ENCODE peak calls at places on chromosomes 12 and 14, in five cellular contexts. C is lower lobe of right lung, S is hepatocyte, O is ascending aorta, J is dorsolateral prefrontal cortex. R is an unnamed sample.

GRCh38 chr14:105138021-105138541 is 30.5 kb downstream of the JAG2 start:
- DNase-seq in C (no peak), S (no peak), O (no peak), J (no peak), R (no peak)

GRCh38 chr12:72178244-72178643 is 93.9 kb upstream of the TRHDE start:
- DNase-seq in C (no peak), S (no peak), O (no peak), J (no peak), R (no peak)

GRCh38 chr12:121805800-121806555 is 2.2 kb downstream of the SETD1B start:
- DNase-seq in C (no peak), S (no peak), O (no peak), J (no peak), R (no peak)

GRCh38 chr14:75960219-75960618 is 21.6 kb downstream of the TGFB3 start:
- DNase-seq in C (no peak), S (no peak), O (no peak), J (no peak), R (no peak)

GRCh38 chr12:41304526-41304925 is 116.4 kb downstream of the PDZRN4 start:
- DNase-seq in C (no peak), S (no peak), O (no peak), J (no peak), R (no peak)

GRCh38 chr14:79986251-79986650 is 225.1 kb downstream of the DIO2 start:
- DNase-seq in C (no peak), S (no peak), O (no peak), J (no peak), R (no peak)

GRCh38 chr12:49959570-49960473 is 1.9 kb upstream of the AQP5 start:
- DNase-seq in C (peak), S (no peak), O (no peak), J (no peak), R (no peak)

GRCh38 chr12:70774055-70774454 is 136.8 kb upstream of the PTPRB start:
- DNase-seq in C (no peak), S (no peak), O (no peak), J (no peak), R (no peak)

GRCh38 chr14:103501921-103502669 is 20.5 kb downstream of the CKB start:
- DNase-seq in C (no peak), S (no peak), O (no peak), J (no peak), R (no peak)

GRCh38 chr14:102192840-102193502 is 53.3 kb downstream of the WDR20 start:
- DNase-seq in C (no peak), S (no peak), O (no peak), J (peak), R (no peak)

GRCh38 chr14:47826809-47827208 is 151.4 kb upstream of the MDGA2 start:
- DNase-seq in C (no peak), S (no peak), O (no peak), J (no peak), R (no peak)

GRCh38 chr12:132235116-132235820 is 91.0 kb downstream of the NOC4L start:
- DNase-seq in C (no peak), S (no peak), O (no peak), J (no peak), R (no peak)

GRCh38 chr12:131917711-131918306 is 11.3 kb upstream of the PUS1 start:
- DNase-seq in C (no peak), S (no peak), O (no peak), J (no peak), R (no peak)

GRCh38 chr14:51395361-51395849 is 155.4 kb downstream of the TMX1 start:
- DNase-seq in C (peak), S (peak), O (no peak), J (peak), R (peak)

GRCh38 chr14:50095895-50096294 is 20.5 kb downstream of the VCPKMT start:
- DNase-seq in C (no peak), S (no peak), O (no peak), J (no peak), R (no peak)

DNA sequence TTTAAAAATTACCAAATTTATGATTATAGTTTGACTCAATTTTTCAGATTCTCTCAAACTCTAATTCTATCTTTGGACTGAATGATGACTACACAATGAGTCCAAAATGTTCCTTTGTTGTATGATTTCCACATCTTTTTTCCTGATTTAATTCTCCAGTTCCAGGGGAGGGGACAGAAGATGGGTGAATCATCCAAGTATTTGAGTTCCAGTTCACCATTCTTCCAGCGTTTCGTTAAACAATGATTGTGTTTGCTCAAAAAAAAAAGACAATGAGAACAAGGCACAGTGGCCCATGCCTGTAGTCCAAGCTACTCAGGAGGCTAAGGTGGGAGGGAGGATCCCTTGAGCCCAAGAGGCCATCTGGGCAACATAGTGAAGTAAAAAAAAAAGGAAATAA is 23.8 kb downstream of the BAZ1A start:
- DNase-seq in C (no peak), S (no peak), O (no peak), J (no peak), R (no peak)
- H3K27ac ChIP-seq in C (no peak), S (no peak), O (no peak), J (no peak), R (no peak)

DNA sequence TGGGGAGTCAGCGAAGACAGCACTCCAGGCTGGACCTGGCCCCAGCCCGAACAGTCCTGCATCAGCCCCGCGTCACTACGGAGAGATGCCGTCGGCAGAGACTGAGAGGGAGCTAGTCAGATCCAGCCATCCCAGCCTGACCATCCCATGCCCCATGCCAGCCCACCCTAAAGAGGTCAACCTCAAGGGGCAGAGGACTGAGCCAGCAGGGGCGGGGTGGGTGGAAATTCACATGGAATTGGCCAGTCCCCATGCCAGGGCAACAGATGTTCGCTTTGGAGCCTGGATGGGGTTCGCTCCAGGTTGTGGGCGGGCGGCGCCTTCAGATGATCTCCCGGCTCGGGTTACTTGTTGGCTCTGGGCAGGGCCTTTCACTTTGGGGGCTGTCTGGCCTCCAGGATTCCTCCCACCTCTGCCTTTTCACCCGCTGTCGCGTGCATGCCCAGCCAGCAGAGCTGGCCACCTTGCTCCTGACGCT is 154.3 kb downstream of the TSPAN9 start:
- DNase-seq in C (no peak), S (no peak), O (no peak), J (peak), R (no peak)
- H3K27ac ChIP-seq in C (no peak), S (no peak), O (peak), J (no peak), R (peak)

GRCh38 chr12:15794196-15794595 is 5.0 kb upstream of the EPS8 start:
- DNase-seq in C (no peak), S (no peak), O (no peak), J (no peak), R (no peak)

GRCh38 chr12:15794836-15795235 is 5.6 kb upstream of the EPS8 start:
- DNase-seq in C (no peak), S (no peak), O (no peak), J (no peak), R (no peak)

GRCh38 chr12:15796493-15797141 is 7.4 kb upstream of the EPS8 start:
- DNase-seq in C (no peak), S (no peak), O (no peak), J (no peak), R (no peak)

GRCh38 chr12:15800278-15800677 is 11.1 kb upstream of the EPS8 start:
- DNase-seq in C (no peak), S (no peak), O (no peak), J (no peak), R (no peak)

DNA sequence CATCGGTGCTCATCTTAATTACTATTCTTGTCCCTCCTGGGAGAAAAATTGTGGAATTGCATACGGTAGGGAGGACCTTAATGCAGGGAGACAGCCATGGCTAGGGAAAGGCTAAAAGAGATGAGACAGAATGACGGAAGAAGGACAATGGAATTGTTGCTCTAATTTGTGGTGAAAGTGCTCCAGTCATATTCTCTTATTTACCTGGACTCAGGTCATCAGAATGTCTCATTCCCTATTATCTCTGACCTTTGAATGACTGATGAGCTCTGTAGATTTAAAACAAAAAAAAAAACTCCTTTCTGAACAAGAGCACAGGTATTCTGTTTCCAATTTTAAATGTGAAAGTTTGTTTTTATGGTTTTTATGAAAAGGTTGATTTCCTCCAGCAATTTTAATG is 8.6 kb upstream of the EPS8 start:
- DNase-seq in C (no peak), S (no peak), O (no peak), J (no peak), R (no peak)
- H3K27ac ChIP-seq in C (no peak), S (no peak), O (no peak), J (no peak), R (no peak)

DNA sequence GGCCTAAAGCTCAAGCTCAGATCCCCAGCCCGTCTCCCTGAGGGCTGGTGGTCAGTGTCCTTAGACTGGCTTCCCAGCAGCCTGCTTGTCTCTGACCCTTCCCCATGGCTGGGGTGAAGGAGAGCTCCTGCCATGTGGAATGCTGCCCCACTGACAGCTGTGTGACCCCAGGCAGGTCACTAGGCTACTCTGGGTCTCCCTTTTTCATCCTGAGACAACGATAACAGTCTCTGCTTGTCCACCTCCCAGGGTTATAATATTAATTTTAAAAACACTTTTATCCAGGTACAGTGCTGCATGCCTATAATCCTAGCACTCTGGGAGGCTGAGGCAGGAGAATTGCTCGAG is 47.3 kb downstream of the SYNE3 start:
- DNase-seq in C (no peak), S (no peak), O (no peak), J (no peak), R (no peak)
- H3K27ac ChIP-seq in C (no peak), S (peak), O (no peak), J (no peak), R (peak)

GRCh38 chr12:108807996-108808725 is 49.2 kb downstream of the SSH1 start:
- DNase-seq in C (no peak), S (no peak), O (no peak), J (no peak), R (no peak)
- H3K27ac ChIP-seq in C (no peak), S (no peak), O (no peak), J (no peak), R (peak)

DNA sequence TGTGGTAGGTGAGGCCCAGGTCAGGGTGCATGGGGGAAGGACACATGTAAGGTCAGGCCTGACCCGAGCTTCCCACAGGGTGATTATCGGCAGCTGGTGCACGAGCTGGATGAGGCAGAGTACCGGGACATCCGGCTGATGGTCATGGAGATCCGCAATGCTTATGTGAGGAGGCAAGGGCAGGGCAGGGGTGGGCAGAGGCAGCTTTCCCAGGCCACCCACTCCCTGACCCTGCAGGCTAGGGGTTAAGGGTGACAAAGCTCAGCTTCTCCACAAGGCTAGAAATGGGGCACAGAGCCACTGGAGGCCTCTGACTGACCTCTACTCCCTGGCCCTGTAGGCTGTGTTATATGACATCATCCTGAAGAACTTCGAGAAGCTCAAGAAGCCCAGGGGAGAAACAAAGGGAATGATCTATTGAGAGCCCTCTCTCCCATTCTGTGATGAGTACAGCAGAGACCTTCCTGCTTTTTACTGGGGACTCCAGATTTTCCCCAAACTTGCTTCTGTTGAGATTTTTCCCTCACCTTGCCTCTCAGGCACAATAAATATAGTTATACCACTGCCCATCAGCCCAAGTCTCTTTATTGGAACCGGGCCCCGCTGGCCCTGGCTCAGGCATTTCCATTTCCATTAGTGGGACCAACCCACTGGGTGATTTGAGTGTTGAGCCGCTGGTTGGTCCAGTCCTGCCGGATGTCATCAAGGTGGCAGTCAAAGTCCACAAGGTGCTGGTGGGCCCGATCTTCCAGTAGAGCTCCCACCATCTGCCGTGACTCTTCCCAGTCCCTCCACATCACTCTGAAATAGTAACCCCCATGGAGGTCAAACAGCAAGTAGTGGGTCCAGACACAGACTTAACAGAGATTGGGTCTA is 2.6 kb downstream of the PSME1 start:
- DNase-seq in C (no peak), S (no peak), O (no peak), J (no peak), R (no peak)
- H3K27ac ChIP-seq in C (no peak), S (no peak), O (no peak), J (no peak), R (peak)

GRCh38 chr14:24085215-24085614 is 8.9 kb upstream of the PCK2 start:
- DNase-seq in C (no peak), S (no peak), O (no peak), J (no peak), R (no peak)

GRCh38 chr14:24086193-24086955 is 7.7 kb upstream of the PCK2 start:
- DNase-seq in C (no peak), S (no peak), O (no peak), J (no peak), R (no peak)

GRCh38 chr14:24083462-24083861 is 10.6 kb upstream of the PCK2 start:
- DNase-seq in C (no peak), S (no peak), O (no peak), J (no peak), R (no peak)

GRCh38 chr14:24082411-24083080 is 11.2 kb downstream of the CPNE6 start:
- DNase-seq in C (peak), S (no peak), O (no peak), J (no peak), R (no peak)

DNA sequence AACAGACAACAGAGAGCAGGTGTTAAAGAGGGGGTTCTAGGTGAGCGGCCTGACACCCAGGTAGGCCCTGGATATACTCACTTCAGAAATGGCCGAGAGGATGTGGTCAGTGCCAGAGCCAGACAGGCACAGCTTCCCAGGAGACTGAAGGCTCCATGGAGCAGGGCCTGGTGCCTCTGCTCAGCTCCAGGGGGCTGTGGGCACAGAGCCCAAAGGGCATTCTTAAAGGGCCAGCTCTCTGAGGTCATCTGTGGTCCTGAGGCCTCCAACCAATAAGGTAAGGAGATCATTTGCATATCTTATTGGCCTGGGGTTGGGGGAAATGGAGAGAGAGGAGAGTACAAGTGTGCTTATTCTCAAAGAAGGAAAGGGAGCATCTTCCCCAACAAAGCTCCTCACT is 9.7 kb upstream of the PCK2 start:
- DNase-seq in C (peak), S (no peak), O (no peak), J (no peak), R (no peak)
- H3K27ac ChIP-seq in C (no peak), S (no peak), O (no peak), J (no peak), R (no peak)

GRCh38 chr12:77236066-77236465 is 170.7 kb upstream of the E2F7 start:
- DNase-seq in C (no peak), S (no peak), O (no peak), J (no peak), R (no peak)

GRCh38 chr12:77232045-77232444 is 166.7 kb upstream of the E2F7 start:
- DNase-seq in C (no peak), S (peak), O (no peak), J (no peak), R (no peak)

GRCh38 chr12:77228376-77228775 is 163.0 kb upstream of the E2F7 start:
- DNase-seq in C (no peak), S (no peak), O (no peak), J (no peak), R (no peak)

GRCh38 chr12:77229640-77230442 is 164.5 kb upstream of the E2F7 start:
- DNase-seq in C (no peak), S (no peak), O (no peak), J (no peak), R (no peak)

DNA sequence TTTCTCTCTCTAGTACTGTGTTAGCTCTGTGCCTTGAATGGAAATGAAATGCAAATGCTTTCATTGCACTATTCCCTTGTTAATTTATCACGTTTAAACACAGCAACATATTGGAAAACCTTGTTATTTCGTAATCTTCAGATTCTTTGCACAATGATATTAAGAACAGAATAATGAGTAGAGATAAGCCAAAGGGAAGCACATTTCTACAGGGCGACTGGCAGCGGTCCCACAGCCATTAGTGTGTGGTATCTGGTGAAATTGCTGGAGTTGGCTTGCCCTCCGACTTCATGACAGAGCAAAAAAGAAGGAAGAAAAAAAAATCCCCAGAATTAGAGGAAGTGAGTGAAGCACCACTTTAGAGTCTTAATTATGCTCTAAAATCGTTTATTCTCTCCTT is 166.2 kb upstream of the E2F7 start:
- DNase-seq in C (peak), S (peak), O (no peak), J (no peak), R (peak)
- H3K27ac ChIP-seq in C (no peak), S (peak), O (peak), J (no peak), R (peak)

GRCh38 chr12:62692884-62693283 is 226.3 kb downstream of the MON2 start:
- DNase-seq in C (no peak), S (no peak), O (no peak), J (no peak), R (no peak)
- H3K27ac ChIP-seq in C (no peak), S (no peak), O (peak), J (no peak), R (peak)

R was measured in left ventricle myocardium inferior.